ENCODE peak calls at places on chromosome 3, in six cellular contexts. D is GM13977, P is GM06990, K is OCI-LY7, E is NCI-H1417, B is T-cell. S is an unnamed sample.

GRCh38 chr3:65548848-65549625 is 489.7 kb downstream of the MAGI1 start:
- DNase-seq in D (no peak), P (peak; percentile 8), K (no peak), E (no peak), B (no peak), S (no peak)

GRCh38 chr3:174101244-174101643 is 703.7 kb downstream of the NLGN1 start:
- DNase-seq in D (no peak), P (peak; percentile 0), K (no peak), E (peak; percentile 95), B (no peak), S (no peak)

GRCh38 chr3:184322731-184323487 is 8.5 kb downstream of the EIF4G1 start:
- DNase-seq in D (peak; percentile 13), P (no peak), K (no peak), E (no peak), B (no peak), S (no peak)

GRCh38 chr3:3648961-3649360 is 150.3 kb upstream of the LRRN1 start:
- DNase-seq in D (no peak), P (no peak), K (no peak), E (peak; percentile 1), B (no peak), S (no peak)

GRCh38 chr3:134317106-134317947 is 56.9 kb downstream of the AMOTL2 start:
- DNase-seq in D (no peak), P (no peak), K (no peak), E (no peak), B (no peak), S (no peak)

GRCh38 chr3:101202640-101203039 is 117.7 kb downstream of the IMPG2 start:
- DNase-seq in D (no peak), P (no peak), K (peak; percentile 3), E (no peak), B (no peak), S (no peak)

GRCh38 chr3:27628029-27628750 is 93.9 kb downstream of the EOMES start:
- DNase-seq in D (no peak), P (no peak), K (no peak), E (no peak), B (no peak), S (no peak)

GRCh38 chr3:126974756-126975155 is 8.2 kb upstream of the PLXNA1 start:
- DNase-seq in D (no peak), P (no peak), K (no peak), E (no peak), B (no peak), S (no peak)

GRCh38 chr3:103295974-103296570 is 861.3 kb downstream of the ZPLD1 start:
- DNase-seq in D (peak; percentile 2), P (no peak), K (peak; percentile 15), E (peak; percentile 75), B (no peak), S (peak; percentile 0)

GRCh38 chr3:187696036-187696435 is 6.3 kb downstream of the RTP2 start:
- DNase-seq in D (no peak), P (no peak), K (no peak), E (no peak), B (no peak), S (no peak)

GRCh38 chr3:172711457-172711800 is 562 bp upstream of the NCEH1 start:
- DNase-seq in D (no peak), P (no peak), K (peak; percentile 62), E (no peak), B (no peak), S (no peak)

GRCh38 chr3:13244695-13245449 is 171.6 kb upstream of the IQSEC1 start:
- DNase-seq in D (no peak), P (no peak), K (no peak), E (no peak), B (no peak), S (no peak)

GRCh38 chr3:53256704-53257055 is 858 bp upstream of the TKT start:
- DNase-seq in D (no peak), P (no peak), K (no peak), E (no peak), B (no peak), S (no peak)

GRCh38 chr3:188956839-188957489 is 214.8 kb upstream of the TPRG1 start:
- DNase-seq in D (no peak), P (no peak), K (peak; percentile 74), E (peak; percentile 72), B (no peak), S (peak; percentile 65)

GRCh38 chr3:71520186-71521020 is 63.1 kb downstream of the FOXP1 start:
- DNase-seq in D (no peak), P (no peak), K (peak; percentile 27), E (no peak), B (no peak), S (no peak)